ENCODE peak calls at places on chromosomes 1 and 21, in nine cellular contexts. One of them, this sample, is unnamed.
A peak's percentile ranks its signal among the peaks of the same experiment; 100 is the strongest.

GRCh38 chr1:56967900-56968832 is 2.4 kb upstream of the C8B start:
- DNase-seq in HepG2: peak; percentile 58
- DNase-seq in K562: peak; percentile 72
- DNase-seq in HCT116: peak; percentile 7
- DNase-seq in GM23338: peak; percentile 85
- DNase-seq in SK-N-SH: peak; percentile 40
- DNase-seq in A549: peak; percentile 11
- DNase-seq in GM12878: no peak
- DNase-seq in Panc1: no peak
- DNase-seq in this sample: no peak

GRCh38 chr21:42313501-42313969 is 1.7 kb downstream of the TFF3 start:
- DNase-seq in GM23338: peak; percentile 61
- DNase-seq in HCT116: no peak
- DNase-seq in K562: no peak
- DNase-seq in A549: no peak
- DNase-seq in SK-N-SH: no peak
- DNase-seq in HepG2: peak; percentile 8
- DNase-seq in Panc1: no peak
- DNase-seq in GM12878: no peak
- DNase-seq in this sample: peak; percentile 86

GRCh38 chr1:53116307-53116810 is 26.1 kb downstream of the SLC1A7 start:
- DNase-seq in GM23338: no peak
- DNase-seq in GM12878: no peak
- DNase-seq in SK-N-SH: peak; percentile 47
- DNase-seq in HepG2: no peak
- DNase-seq in HCT116: no peak
- DNase-seq in K562: no peak
- DNase-seq in A549: no peak
- DNase-seq in Panc1: no peak
- DNase-seq in this sample: no peak

GRCh38 chr1:221100196-221100950 is 221.1 kb downstream of the HLX start:
- DNase-seq in Panc1: no peak
- DNase-seq in A549: peak; percentile 57
- DNase-seq in GM12878: no peak
- DNase-seq in HCT116: no peak
- DNase-seq in HepG2: no peak
- DNase-seq in SK-N-SH: no peak
- DNase-seq in GM23338: no peak
- DNase-seq in K562: no peak
- DNase-seq in this sample: no peak

GRCh38 chr1:114131526-114132220 is 22.0 kb downstream of the SYT6 start:
- DNase-seq in GM23338: no peak
- DNase-seq in GM12878: no peak
- DNase-seq in HCT116: no peak
- DNase-seq in A549: no peak
- DNase-seq in Panc1: no peak
- DNase-seq in HepG2: no peak
- DNase-seq in K562: no peak
- DNase-seq in SK-N-SH: no peak
- DNase-seq in this sample: no peak

GRCh38 chr1:202184750-202185460 is 8.7 kb upstream of the LGR6 start:
- DNase-seq in GM23338: peak; percentile 99
- DNase-seq in K562: peak; percentile 90
- DNase-seq in SK-N-SH: peak; percentile 90
- DNase-seq in HepG2: peak; percentile 74
- DNase-seq in HCT116: peak; percentile 88
- DNase-seq in Panc1: peak; percentile 58
- DNase-seq in GM12878: no peak
- DNase-seq in A549: peak; percentile 91
- DNase-seq in this sample: peak; percentile 83

GRCh38 chr1:11501491-11501897 is 22.5 kb downstream of the DISP3 start:
- DNase-seq in GM23338: peak; percentile 64
- DNase-seq in GM12878: no peak
- DNase-seq in A549: no peak
- DNase-seq in Panc1: no peak
- DNase-seq in HCT116: no peak
- DNase-seq in HepG2: no peak
- DNase-seq in K562: peak; percentile 23
- DNase-seq in SK-N-SH: no peak
- DNase-seq in this sample: no peak

GRCh38 chr1:175479521-175480342 is 263.7 kb downstream of the TNR start:
- DNase-seq in GM23338: no peak
- DNase-seq in K562: no peak
- DNase-seq in Panc1: no peak
- DNase-seq in A549: no peak
- DNase-seq in HepG2: no peak
- DNase-seq in HCT116: no peak
- DNase-seq in SK-N-SH: no peak
- DNase-seq in GM12878: no peak
- DNase-seq in this sample: no peak

GRCh38 chr1:205538211-205538840 is 33.9 kb downstream of the CDK18 start:
- DNase-seq in Panc1: no peak
- DNase-seq in A549: no peak
- DNase-seq in K562: no peak
- DNase-seq in HepG2: no peak
- DNase-seq in GM12878: no peak
- DNase-seq in HCT116: no peak
- DNase-seq in SK-N-SH: no peak
- DNase-seq in GM23338: peak; percentile 38
- DNase-seq in this sample: no peak

GRCh38 chr1:49197081-49197480 is 420.4 kb upstream of the BEND5 start:
- DNase-seq in GM23338: no peak
- DNase-seq in HCT116: no peak
- DNase-seq in SK-N-SH: no peak
- DNase-seq in A549: no peak
- DNase-seq in Panc1: no peak
- DNase-seq in K562: no peak
- DNase-seq in GM12878: no peak
- DNase-seq in HepG2: no peak
- DNase-seq in this sample: no peak

DNA sequence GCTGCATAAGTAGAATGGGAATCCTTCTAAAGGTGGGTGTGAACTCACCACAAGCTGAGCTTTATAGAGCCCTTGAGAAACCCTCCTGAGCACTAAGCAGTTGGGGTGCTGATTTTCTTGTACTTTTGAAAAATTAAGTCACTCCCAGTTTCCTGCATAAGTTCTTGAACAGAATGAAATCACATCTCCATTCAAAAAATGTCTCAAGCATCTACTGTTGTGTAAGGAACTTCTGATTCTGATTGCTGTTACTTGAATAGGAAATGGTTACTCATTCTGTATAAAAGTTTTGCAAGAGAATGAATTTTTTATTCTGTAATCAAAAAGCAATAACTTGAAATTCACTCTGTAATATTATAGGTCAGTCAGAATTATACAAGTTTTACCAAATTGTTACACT is 50.8 kb upstream of the WNT2B start:
- DNase-seq in SK-N-SH: no peak
- DNase-seq in HCT116: no peak
- DNase-seq in A549: no peak
- DNase-seq in K562: no peak
- DNase-seq in Panc1: no peak
- DNase-seq in GM23338: no peak
- DNase-seq in GM12878: no peak
- DNase-seq in HepG2: no peak
- DNase-seq in this sample: no peak
- TF ChIP-seq CTCF in SK-N-SH: no peak
- TF ChIP-seq CTCF in HCT116: no peak
- TF ChIP-seq CTCF in A549: no peak
- TF ChIP-seq CTCF in K562: no peak
- TF ChIP-seq CTCF in Panc1: no peak
- TF ChIP-seq CTCF in GM23338: no peak
- TF ChIP-seq CTCF in GM12878: no peak
- TF ChIP-seq CTCF in HepG2: no peak
- TF ChIP-seq CTCF in this sample: no peak

DNA sequence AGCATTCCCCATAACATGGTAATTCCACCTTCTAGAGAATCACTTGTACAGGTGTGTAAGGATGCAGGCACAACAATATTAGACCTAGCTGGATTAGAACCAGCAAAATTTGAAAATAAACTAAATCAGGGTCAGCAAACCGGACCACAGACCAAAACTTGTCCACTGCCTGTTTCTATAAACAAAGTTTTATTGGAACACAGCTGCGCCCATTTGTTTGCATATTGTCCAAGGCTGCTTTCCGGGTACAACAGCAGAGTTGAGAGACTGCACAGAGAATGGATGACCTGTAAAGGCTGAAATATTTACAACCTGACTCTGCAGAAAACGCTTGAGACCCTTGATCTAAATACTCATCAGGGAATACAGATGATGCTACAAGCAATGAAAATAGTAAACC is 73.6 kb upstream of the SLC45A1 start:
- DNase-seq in Panc1: no peak
- DNase-seq in HCT116: no peak
- DNase-seq in HepG2: no peak
- DNase-seq in A549: no peak
- DNase-seq in SK-N-SH: no peak
- DNase-seq in GM23338: no peak
- DNase-seq in K562: no peak
- DNase-seq in GM12878: no peak
- DNase-seq in this sample: no peak
- TF ChIP-seq REST in Panc1: no peak
- TF ChIP-seq REST in HCT116: no peak
- TF ChIP-seq REST in HepG2: no peak
- TF ChIP-seq REST in A549: no peak
- TF ChIP-seq REST in SK-N-SH: no peak
- TF ChIP-seq REST in GM23338: no peak
- TF ChIP-seq REST in K562: no peak
- TF ChIP-seq REST in GM12878: no peak
- TF ChIP-seq REST in this sample: no peak

GRCh38 chr1:98260839-98261238 is 340.0 kb upstream of the DPYD start:
- DNase-seq in GM12878: no peak
- DNase-seq in GM23338: peak; percentile 46
- DNase-seq in HCT116: no peak
- DNase-seq in SK-N-SH: no peak
- DNase-seq in Panc1: no peak
- DNase-seq in HepG2: peak; percentile 3
- DNase-seq in K562: no peak
- DNase-seq in A549: no peak
- DNase-seq in this sample: no peak
- TF ChIP-seq CTCF in GM12878: no peak
- TF ChIP-seq CTCF in GM23338: peak; percentile 50
- TF ChIP-seq CTCF in HCT116: peak; percentile 16
- TF ChIP-seq CTCF in SK-N-SH: no peak
- TF ChIP-seq CTCF in Panc1: no peak
- TF ChIP-seq CTCF in HepG2: no peak
- TF ChIP-seq CTCF in K562: no peak
- TF ChIP-seq CTCF in A549: no peak
- TF ChIP-seq CTCF in this sample: no peak

DNA sequence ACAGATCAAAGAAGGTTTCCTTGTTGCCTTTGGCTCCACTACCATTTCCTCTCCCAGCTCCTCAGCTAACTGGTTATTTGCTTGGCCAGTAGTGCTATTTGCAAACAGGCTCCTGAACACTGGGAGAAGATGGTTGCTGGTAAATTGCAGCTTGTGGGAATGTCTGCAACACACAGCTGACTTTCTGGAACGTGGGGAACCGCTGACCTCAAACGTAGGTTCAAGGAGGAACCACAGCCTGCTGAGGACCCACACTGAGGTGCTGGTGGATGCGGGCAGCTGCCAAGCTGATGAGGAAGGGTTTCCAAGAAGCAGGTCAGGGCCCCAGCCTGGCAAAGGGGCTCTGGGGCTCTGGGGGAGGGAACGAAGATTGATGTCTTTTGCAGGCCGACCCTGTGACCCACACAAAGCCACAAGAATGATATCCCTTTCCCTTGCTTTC is 24.8 kb downstream of the GNG4 start:
- DNase-seq in GM12878: no peak
- DNase-seq in K562: no peak
- DNase-seq in A549: no peak
- DNase-seq in SK-N-SH: no peak
- DNase-seq in Panc1: no peak
- DNase-seq in HCT116: no peak
- DNase-seq in GM23338: no peak
- DNase-seq in HepG2: no peak
- DNase-seq in this sample: peak; percentile 67
- TF ChIP-seq REST in GM12878: no peak
- TF ChIP-seq REST in K562: no peak
- TF ChIP-seq REST in A549: no peak
- TF ChIP-seq REST in SK-N-SH: no peak
- TF ChIP-seq REST in Panc1: no peak
- TF ChIP-seq REST in HCT116: no peak
- TF ChIP-seq REST in GM23338: no peak
- TF ChIP-seq REST in HepG2: no peak
- TF ChIP-seq REST in this sample: no peak

DNA sequence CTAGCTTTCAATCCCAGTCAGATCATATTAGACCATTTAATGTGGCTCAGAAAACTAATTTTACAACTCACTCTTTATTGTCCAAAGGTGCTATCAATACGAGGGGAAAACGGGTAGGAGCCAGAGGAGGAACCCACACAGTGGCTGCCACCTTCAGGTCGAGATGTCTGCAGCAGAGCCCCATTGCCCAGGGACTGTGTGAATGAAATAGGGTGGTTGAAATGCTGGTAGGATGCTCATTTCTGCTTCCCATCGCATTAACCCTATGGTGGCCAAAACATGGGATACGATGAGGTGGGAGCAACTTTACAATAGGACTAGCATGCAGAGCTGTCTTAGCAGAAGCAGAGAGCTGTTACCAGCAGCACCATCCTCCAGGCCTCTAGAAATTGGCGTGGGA is 69.6 kb upstream of the DESI2 start:
- DNase-seq in A549: no peak
- DNase-seq in Panc1: no peak
- DNase-seq in HCT116: no peak
- DNase-seq in SK-N-SH: no peak
- DNase-seq in HepG2: no peak
- DNase-seq in GM12878: no peak
- DNase-seq in K562: no peak
- DNase-seq in GM23338: peak; percentile 28
- DNase-seq in this sample: no peak
- TF ChIP-seq CTCF in A549: no peak
- TF ChIP-seq CTCF in Panc1: no peak
- TF ChIP-seq CTCF in HCT116: no peak
- TF ChIP-seq CTCF in SK-N-SH: no peak
- TF ChIP-seq CTCF in HepG2: peak; percentile 31
- TF ChIP-seq CTCF in GM12878: no peak
- TF ChIP-seq CTCF in K562: no peak
- TF ChIP-seq CTCF in GM23338: peak; percentile 58
- TF ChIP-seq CTCF in this sample: no peak

This sample was measured in HL-60.